ENCODE peak calls at places on chromosomes 12 and 14, in seven cellular contexts. C is GM12878, D is HepG2, F is IMR-90, P is aorta, L is breast epithelium, X is ovary. U is an unnamed sample. For H3K4me1, the result is how much of the 10 kb centered on the place peaks cover.

GRCh38 chr12:724194-724855 is 28.1 kb upstream of the WNK1 start:
- DNase-seq in C (no peak), D (no peak), F (no peak), P (no peak), L (no peak), X (no peak), U (no peak)

GRCh38 chr12:26097046-26097878 is 27.6 kb downstream of the BHLHE41 start:
- DNase-seq in C (no peak), D (peak), F (peak), P (peak), L (peak), X (peak), U (peak)

GRCh38 chr14:61598980-61599379 is 96.3 kb upstream of the HIF1A start:
- DNase-seq in C (no peak), D (peak), F (no peak), P (no peak), L (no peak), X (no peak), U (no peak)

GRCh38 chr14:73637830-73638229 is 7.0 kb upstream of the DNAL1 start:
- DNase-seq in C (no peak), D (no peak), F (no peak), P (no peak), L (no peak), X (no peak), U (no peak)

GRCh38 chr12:120598674-120599463 is 17.7 kb upstream of the POP5 start:
- DNase-seq in C (no peak), D (peak), F (peak), P (no peak), L (no peak), X (no peak), U (peak)

GRCh38 chr14:34081126-34081575 is 130.3 kb upstream of the EGLN3 start:
- DNase-seq in C (no peak), D (no peak), F (no peak), P (no peak), L (no peak), X (no peak), U (no peak)

GRCh38 chr14:59187802-59188460 is 536 bp upstream of the DAAM1 start:
- DNase-seq in C (no peak), D (no peak), F (no peak), P (peak), L (no peak), X (no peak), U (no peak)

GRCh38 chr14:72755766-72756165 is 138.1 kb downstream of the DPF3 start:
- DNase-seq in C (no peak), D (no peak), F (peak), P (no peak), L (no peak), X (no peak), U (no peak)

GRCh38 chr12:6367969-6368892 is 7.1 kb downstream of the SCNN1A start:
- DNase-seq in C (no peak), D (no peak), F (no peak), P (peak), L (no peak), X (no peak), U (no peak)

GRCh38 chr14:78710963-78711362 is 540.8 kb downstream of the NRXN3 start:
- DNase-seq in C (no peak), D (no peak), F (no peak), P (no peak), L (no peak), X (no peak), U (no peak)

DNA sequence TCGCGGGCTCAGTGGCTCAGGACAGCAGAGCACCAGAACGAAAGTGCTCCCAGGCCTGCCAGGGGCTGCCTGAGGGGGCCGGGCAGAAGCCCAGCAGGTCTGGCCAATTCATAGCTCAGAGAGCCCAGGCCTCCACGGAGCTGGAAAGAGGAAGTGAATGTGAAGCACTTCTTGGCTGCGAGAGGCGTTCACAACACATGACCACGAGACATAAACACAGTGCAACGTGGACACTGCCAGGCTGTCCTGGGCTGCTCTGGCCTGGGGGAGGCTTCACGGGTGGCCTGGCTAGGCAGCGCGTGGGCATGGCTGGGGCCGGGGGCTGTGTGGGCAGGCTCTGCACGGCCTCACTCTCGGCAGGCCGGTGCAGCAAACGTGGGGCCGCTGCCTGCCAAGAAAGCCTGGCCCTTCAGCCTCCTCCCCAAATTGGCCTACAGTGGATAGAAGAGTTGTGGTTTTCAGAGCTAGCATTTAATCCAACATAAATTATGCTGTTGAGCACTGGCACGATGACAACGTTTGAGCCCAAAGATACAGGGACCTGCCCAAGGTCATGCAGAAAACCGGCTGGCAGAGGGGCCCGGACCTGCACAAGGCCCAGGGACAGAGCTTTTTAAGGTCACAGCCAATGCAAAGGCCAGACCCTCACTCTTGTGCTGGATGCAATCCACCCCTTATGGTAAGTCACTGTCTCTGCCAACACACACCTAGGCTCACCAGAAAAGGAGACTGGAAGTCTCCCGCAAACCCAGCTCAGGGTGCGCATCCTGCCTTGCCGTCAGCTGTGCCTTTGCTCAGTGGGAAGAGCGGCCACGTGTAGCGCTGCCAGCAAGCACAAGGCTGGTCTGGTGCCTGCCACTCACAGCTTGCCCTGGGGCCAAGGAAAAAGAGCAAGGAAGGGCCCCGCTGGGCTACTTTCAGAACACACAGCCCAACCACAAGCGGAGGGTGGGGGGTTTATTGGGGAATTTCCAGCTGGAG is 8.6 kb downstream of the SLC25A29 start:
- DNase-seq in C (peak), D (no peak), F (peak), P (peak), L (peak), X (peak), U (no peak)
- H3K4me1 ChIP-seq in C (under half), D (under half), F (under half), P (under half), L (under half), X (under half), U (under half)

GRCh38 chr14:81454572-81455218 is 54.6 kb upstream of the STON2 start:
- DNase-seq in C (no peak), D (no peak), F (no peak), P (no peak), L (no peak), X (no peak), U (peak)

GRCh38 chr14:81452341-81452740 is 52.2 kb upstream of the STON2 start:
- DNase-seq in C (no peak), D (no peak), F (no peak), P (no peak), L (no peak), X (no peak), U (no peak)

GRCh38 chr14:81453166-81453766 is 53.1 kb upstream of the STON2 start:
- DNase-seq in C (no peak), D (peak), F (peak), P (no peak), L (no peak), X (peak), U (peak)

GRCh38 chr14:81450976-81451375 is 50.9 kb upstream of the STON2 start:
- DNase-seq in C (no peak), D (no peak), F (no peak), P (no peak), L (no peak), X (no peak), U (no peak)

DNA sequence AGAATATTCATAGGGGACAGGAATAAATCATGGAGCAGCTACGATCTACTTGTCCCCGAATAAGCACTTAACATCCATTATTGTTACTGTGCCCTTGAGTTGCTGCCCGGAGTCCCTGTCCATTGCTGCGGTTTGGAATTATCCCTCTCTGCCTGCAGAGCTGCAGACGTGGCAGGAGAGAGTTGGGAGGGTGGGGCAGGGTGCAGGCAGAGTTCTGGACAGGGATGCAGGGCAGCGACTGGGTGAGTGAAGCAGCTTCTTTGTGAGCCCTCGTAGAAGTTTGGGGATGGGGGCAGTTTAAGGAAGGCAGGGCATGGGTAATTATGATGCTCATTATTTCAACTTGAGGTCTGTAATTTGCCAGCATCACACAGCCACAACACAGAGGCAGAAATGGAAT is 52.6 kb upstream of the STON2 start:
- DNase-seq in C (no peak), D (no peak), F (no peak), P (no peak), L (no peak), X (no peak), U (no peak)
- H3K4me1 ChIP-seq in C (under half), D (under half), F (under half), P (under half), L (under half), X (under half), U (under half)

GRCh38 chr12:48281811-48282210 is 68.9 kb downstream of the ZNF641 start:
- DNase-seq in C (no peak), D (no peak), F (no peak), P (no peak), L (no peak), X (no peak), U (no peak)

GRCh38 chr12:48280572-48280971 is 70.1 kb downstream of the ZNF641 start:
- DNase-seq in C (no peak), D (no peak), F (no peak), P (no peak), L (no peak), X (no peak), U (no peak)

GRCh38 chr12:48279096-48279495 is 71.6 kb downstream of the ZNF641 start:
- DNase-seq in C (no peak), D (no peak), F (no peak), P (no peak), L (no peak), X (no peak), U (no peak)

GRCh38 chr12:48276621-48277020 is 73.5 kb upstream of the OR10AD1 start:
- DNase-seq in C (no peak), D (no peak), F (no peak), P (no peak), L (no peak), X (no peak), U (no peak)

GRCh38 chr12:48279601-48280000 is 71.1 kb downstream of the ZNF641 start:
- DNase-seq in C (no peak), D (no peak), F (no peak), P (no peak), L (no peak), X (no peak), U (no peak)
- H3K4me1 ChIP-seq in C (under half), D (under half), F (under half), P (under half), L (under half), X (under half), U (under half)

GRCh38 chr14:35338731-35339405 is 46.7 kb downstream of the PSMA6 start:
- DNase-seq in C (no peak), D (no peak), F (no peak), P (no peak), L (no peak), X (peak), U (no peak)

GRCh38 chr14:35336171-35337073 is 44.2 kb downstream of the PSMA6 start:
- DNase-seq in C (no peak), D (peak), F (peak), P (peak), L (peak), X (peak), U (peak)

GRCh38 chr14:35335388-35336092 is 43.4 kb downstream of the PSMA6 start:
- DNase-seq in C (no peak), D (peak), F (no peak), P (no peak), L (no peak), X (peak), U (peak)

GRCh38 chr14:35337074-35337556 is 44.9 kb downstream of the PSMA6 start:
- DNase-seq in C (no peak), D (peak), F (no peak), P (no peak), L (no peak), X (no peak), U (peak)

GRCh38 chr14:35337557-35338255 is 45.5 kb downstream of the PSMA6 start:
- DNase-seq in C (no peak), D (no peak), F (no peak), P (no peak), L (no peak), X (peak), U (peak)
- H3K4me1 ChIP-seq in C (under half), D (half or more), F (under half), P (under half), L (under half), X (under half), U (under half)

GRCh38 chr14:93034671-93034994 is 81.1 kb downstream of the ITPK1 start:
- DNase-seq in C (no peak), D (no peak), F (no peak), P (no peak), L (no peak), X (no peak), U (no peak)

GRCh38 chr14:93035585-93035916 is 80.2 kb downstream of the ITPK1 start:
- DNase-seq in C (no peak), D (no peak), F (no peak), P (no peak), L (no peak), X (no peak), U (no peak)

GRCh38 chr14:93037354-93037753 is 78.4 kb downstream of the ITPK1 start:
- DNase-seq in C (no peak), D (no peak), F (no peak), P (no peak), L (no peak), X (no peak), U (peak)

GRCh38 chr14:93036652-93037341 is 78.9 kb downstream of the ITPK1 start:
- DNase-seq in C (no peak), D (peak), F (no peak), P (no peak), L (no peak), X (no peak), U (no peak)

GRCh38 chr14:93035917-93036651 is 79.6 kb downstream of the ITPK1 start:
- DNase-seq in C (no peak), D (peak), F (no peak), P (no peak), L (no peak), X (peak), U (no peak)
- H3K4me1 ChIP-seq in C (under half), D (half or more), F (under half), P (under half), L (under half), X (under half), U (under half)

GRCh38 chr14:75454963-75455546 is 27.2 kb downstream of the JDP2 start:
- DNase-seq in C (no peak), D (peak), F (peak), P (peak), L (peak), X (peak), U (peak)
- H3K4me1 ChIP-seq in C (under half), D (under half), F (half or more), P (under half), L (under half), X (half or more), U (under half)

GRCh38 chr12:19139795-19140194 is 10.3 kb downstream of the PLEKHA5 start:
- DNase-seq in C (no peak), D (no peak), F (no peak), P (no peak), L (no peak), X (no peak), U (no peak)
- H3K4me1 ChIP-seq in C (under half), D (under half), F (under half), P (under half), L (under half), X (under half), U (under half)

DNA sequence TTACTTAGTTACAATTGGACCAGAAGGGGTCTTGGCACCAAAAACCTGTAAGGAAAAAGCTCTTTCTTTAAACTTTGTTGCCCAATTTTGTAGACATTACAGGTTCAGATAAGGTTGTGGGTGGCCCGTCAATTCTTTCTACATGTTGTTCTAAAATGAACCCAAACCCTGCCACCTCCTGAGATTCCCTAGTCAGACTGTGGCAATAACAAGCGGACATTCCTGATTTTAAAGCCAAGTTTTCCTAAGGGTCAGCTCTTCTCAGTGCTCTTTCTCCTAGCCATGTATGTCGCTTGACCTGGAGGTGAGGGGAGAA is 45.0 kb upstream of the GSG1 start:
- DNase-seq in C (no peak), D (no peak), F (no peak), P (no peak), L (no peak), X (no peak), U (no peak)
- H3K4me1 ChIP-seq in C (under half), D (under half), F (under half), P (under half), L (under half), X (under half), U (under half)

DNA sequence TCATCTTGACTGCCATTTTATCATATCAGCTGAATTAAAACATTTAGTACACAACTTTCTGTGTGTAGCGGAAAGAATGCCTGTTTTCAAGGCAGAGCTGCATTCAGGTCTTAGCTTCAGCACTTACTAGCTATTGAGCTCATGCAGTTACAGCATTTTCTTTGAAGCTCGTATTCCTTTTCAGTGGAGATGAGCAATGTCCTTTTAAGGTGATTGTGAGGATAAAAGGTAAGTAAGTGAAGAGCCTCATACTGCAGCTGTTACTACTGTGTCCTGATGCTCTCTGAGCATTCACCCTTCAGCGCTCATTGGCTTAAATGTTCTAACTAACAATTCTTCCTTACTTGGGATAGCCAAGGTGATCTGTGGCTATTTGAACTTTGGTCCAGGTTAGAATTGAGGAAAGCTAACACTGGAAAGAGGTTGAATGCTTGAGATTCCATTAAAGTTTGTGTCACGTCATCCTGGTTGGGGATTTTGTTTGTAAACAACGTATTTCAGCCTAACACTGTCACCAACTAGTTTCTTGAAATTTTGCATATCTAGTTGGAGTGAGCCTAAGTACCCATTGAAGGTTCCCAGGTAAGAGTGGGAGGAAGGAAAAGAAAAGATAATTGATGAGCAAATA is 71.4 kb downstream of the PAPOLA start:
- DNase-seq in C (no peak), D (no peak), F (no peak), P (no peak), L (no peak), X (no peak), U (no peak)
- H3K4me1 ChIP-seq in C (under half), D (under half), F (under half), P (under half), L (under half), X (under half), U (under half)

GRCh38 chr12:65696227-65696626 is 128.1 kb upstream of the HMGA2 start:
- DNase-seq in C (no peak), D (no peak), F (peak), P (no peak), L (no peak), X (no peak), U (no peak)

GRCh38 chr12:65690477-65690876 is 133.8 kb upstream of the HMGA2 start:
- DNase-seq in C (no peak), D (no peak), F (no peak), P (no peak), L (no peak), X (no peak), U (no peak)

GRCh38 chr12:65699251-65699650 is 125.0 kb upstream of the HMGA2 start:
- DNase-seq in C (no peak), D (no peak), F (peak), P (no peak), L (no peak), X (no peak), U (no peak)

GRCh38 chr12:65689508-65689907 is 134.8 kb upstream of the HMGA2 start:
- DNase-seq in C (no peak), D (no peak), F (no peak), P (no peak), L (no peak), X (no peak), U (no peak)

DNA sequence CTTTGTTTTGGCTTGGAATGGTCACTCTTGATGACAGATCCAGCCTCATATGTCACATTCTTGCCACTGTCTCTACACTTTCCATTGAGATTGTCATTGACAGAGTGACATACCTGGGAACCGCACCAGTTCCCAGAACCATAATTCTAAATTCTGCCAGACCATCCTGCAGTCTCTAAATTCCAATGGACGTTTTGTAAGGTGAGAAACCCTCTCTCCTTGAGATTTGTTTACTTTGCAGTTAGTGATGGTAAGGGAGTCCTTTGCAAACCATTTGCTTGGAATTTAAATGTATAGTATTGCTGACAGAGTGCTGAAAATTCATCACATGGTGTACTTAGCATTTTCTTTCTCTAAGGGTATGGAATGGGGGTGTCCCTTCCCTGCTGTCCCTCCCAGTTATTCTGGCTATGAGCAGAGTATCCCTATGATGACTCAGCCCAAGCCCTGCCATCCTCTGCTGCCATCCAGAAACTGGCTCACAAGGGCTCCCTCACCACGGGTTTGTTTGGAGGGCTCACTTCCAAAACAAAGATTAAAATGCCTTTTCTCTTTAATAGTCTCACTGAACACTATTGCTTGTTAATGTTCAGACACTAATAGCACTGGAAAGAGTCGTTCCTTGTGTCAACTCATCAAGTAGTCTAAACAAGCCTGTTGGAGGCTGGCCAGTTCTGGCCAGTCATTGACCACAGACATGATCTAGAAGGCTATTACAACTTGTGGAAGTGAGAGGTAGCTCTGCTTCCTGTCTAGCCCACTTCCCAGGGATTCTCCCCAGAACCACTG is 129.0 kb upstream of the HMGA2 start:
- DNase-seq in C (no peak), D (peak), F (peak), P (peak), L (peak), X (peak), U (peak)
- H3K4me1 ChIP-seq in C (under half), D (under half), F (under half), P (under half), L (under half), X (under half), U (under half)